ENCODE peak calls at places on chromosomes 5 and 9, in ten cellular contexts. P is psoas muscle; D is PC-3; T is AG09309; M is choroid plexus epithelial cell; L is mucosa of descending colon; E is hepatocyte; Q is CD8-positive, alpha-beta T cell; F is tibial artery; A is endodermal cell. N is an unnamed sample.

GRCh38 chr5:68494771-68495170 is 279.2 kb downstream of the PIK3R1 start:
- DNase-seq in T (no peak), E (no peak), P (no peak), D (no peak), L (no peak), Q (no peak), A (no peak), M (peak), F (no peak), N (no peak)

GRCh38 chr9:121823451-121824169 is 172.2 kb downstream of the DAB2IP start:
- DNase-seq in M (no peak), A (peak), L (no peak), E (no peak), D (no peak), P (no peak), F (no peak), T (no peak), Q (no peak), N (no peak)

GRCh38 chr9:129513856-129514496 is 106.9 kb downstream of the C9orf50 start:
- DNase-seq in Q (no peak), L (no peak), T (no peak), M (no peak), E (no peak), D (no peak), F (no peak), A (no peak), P (no peak), N (no peak)

GRCh38 chr9:134644715-134645606 is 3.4 kb downstream of the COL5A1 start:
- DNase-seq in E (peak), L (peak), Q (no peak), F (peak), A (no peak), T (peak), P (peak), M (peak), D (peak), N (peak)

GRCh38 chr5:151739939-151740335 is 18.5 kb downstream of the ATOX1 start:
- DNase-seq in F (no peak), P (no peak), A (no peak), M (peak), T (peak), Q (no peak), D (peak), L (no peak), E (no peak), N (peak)

GRCh38 chr5:146832985-146833732 is 45.4 kb downstream of the PPP2R2B start:
- DNase-seq in M (no peak), P (no peak), T (no peak), L (no peak), F (no peak), D (no peak), E (peak), A (no peak), Q (no peak), N (no peak)

GRCh38 chr9:37679649-37680402 is 29.1 kb downstream of the FRMPD1 start:
- DNase-seq in L (no peak), D (no peak), M (no peak), P (no peak), T (no peak), F (no peak), A (no peak), Q (no peak), E (no peak), N (no peak)

GRCh38 chr5:82211855-82212572 is 66.1 kb downstream of the RPS23 start:
- DNase-seq in E (no peak), P (no peak), F (no peak), A (no peak), M (no peak), L (no peak), D (no peak), T (no peak), Q (no peak), N (no peak)

GRCh38 chr9:38233343-38233742 is 159.2 kb upstream of the ALDH1B1 start:
- DNase-seq in E (no peak), A (no peak), L (no peak), P (no peak), M (no peak), F (no peak), T (no peak), D (no peak), Q (no peak), N (no peak)

GRCh38 chr5:108760512-108760911 is 12.8 kb downstream of the FER start:
- DNase-seq in Q (no peak), F (no peak), P (no peak), T (no peak), E (no peak), L (no peak), A (no peak), D (no peak), M (no peak), N (no peak)

GRCh38 chr9:129714393-129715051 is 38.3 kb downstream of the PTGES start:
- DNase-seq in P (no peak), A (no peak), E (peak), L (no peak), M (no peak), F (no peak), T (no peak), D (no peak), Q (no peak), N (no peak)

GRCh38 chr5:39906146-39906545 is 481.4 kb upstream of the DAB2 start:
- DNase-seq in P (no peak), L (no peak), E (no peak), M (peak), D (peak), F (no peak), A (no peak), T (no peak), Q (no peak), N (peak)

GRCh38 chr9:136485049-136485647 is 2.3 kb upstream of the SEC16A start:
- DNase-seq in M (peak), D (peak), A (peak), F (peak), Q (peak), P (peak), L (peak), E (peak), T (no peak), N (peak)

GRCh38 chr9:8659121-8659520 is 859.5 kb upstream of the DMAC1 start:
- DNase-seq in D (no peak), Q (no peak), T (no peak), A (no peak), E (no peak), L (no peak), P (no peak), M (no peak), F (no peak), N (no peak)

GRCh38 chr9:16191691-16192402 is 639.0 kb downstream of the CCDC171 start:
- DNase-seq in A (peak), T (peak), Q (peak), E (peak), P (peak), L (peak), F (peak), M (peak), D (peak), N (peak)

GRCh38 chr9:112169368-112169767 is 5.7 kb downstream of the SUSD1 start:
- DNase-seq in A (no peak), F (no peak), M (no peak), P (no peak), D (peak), Q (no peak), E (peak), T (no peak), L (peak), N (no peak)

GRCh38 chr9:108671156-108671555 is 184.6 kb downstream of the ACTL7B start:
- DNase-seq in Q (no peak), M (peak), T (no peak), E (no peak), D (peak), P (no peak), A (peak), F (no peak), L (no peak), N (peak)

GRCh38 chr9:128891354-128892222 is 9.7 kb downstream of the LRRC8A start:
- DNase-seq in F (no peak), T (no peak), Q (no peak), P (no peak), D (no peak), L (no peak), A (peak), E (no peak), M (no peak), N (no peak)

GRCh38 chr5:56269216-56269927 is 36.2 kb upstream of the ANKRD55 start:
- DNase-seq in A (peak), D (peak), E (peak), F (no peak), M (peak), L (no peak), P (no peak), T (no peak), Q (no peak), N (peak)

GRCh38 chr5:160685219-160685618 is 166.8 kb downstream of the ATP10B start:
- DNase-seq in Q (no peak), E (peak), A (no peak), D (no peak), P (no peak), F (no peak), L (peak), T (no peak), M (no peak), N (no peak)

GRCh38 chr9:95772320-95773060 is 103.0 kb upstream of the ERCC6L2 start:
- DNase-seq in A (peak), E (peak), L (peak), Q (no peak), T (peak), P (no peak), F (peak), D (peak), M (peak), N (peak)

GRCh38 chr5:81748556-81748955 is 2.3 kb downstream of the SSBP2 start:
- DNase-seq in T (no peak), M (peak), Q (no peak), A (no peak), D (no peak), P (no peak), F (no peak), E (no peak), L (no peak), N (no peak)

GRCh38 chr5:61969347-61969746 is 336.7 kb upstream of the KIF2A start:
- DNase-seq in Q (no peak), A (no peak), P (no peak), L (no peak), F (no peak), M (no peak), T (no peak), E (no peak), D (peak), N (peak)

GRCh38 chr9:130430232-130430631 is 14.5 kb upstream of the ASS1 start:
- DNase-seq in F (no peak), T (no peak), L (no peak), Q (no peak), A (no peak), P (peak), D (no peak), M (no peak), E (no peak), N (no peak)

GRCh38 chr5:10702911-10703491 is 58.0 kb downstream of the DAP start:
- DNase-seq in D (peak), E (peak), A (no peak), L (no peak), Q (no peak), T (no peak), P (no peak), M (peak), F (no peak), N (peak)

GRCh38 chr5:144405986-144406385 is 235.3 kb downstream of the KCTD16 start:
- DNase-seq in Q (no peak), T (no peak), D (no peak), P (no peak), L (no peak), M (no peak), A (no peak), E (no peak), F (no peak), N (no peak)

GRCh38 chr5:15604986-15605385 is 105.0 kb downstream of the FBXL7 start:
- DNase-seq in A (no peak), E (no peak), P (no peak), T (no peak), M (peak), L (no peak), Q (no peak), D (no peak), F (no peak), N (no peak)

GRCh38 chr9:91033802-91034201 is 232.2 kb downstream of the SYK start:
- DNase-seq in D (peak), L (peak), F (no peak), T (no peak), M (no peak), P (no peak), Q (peak), E (no peak), A (peak), N (no peak)
- TF ChIP-seq CTCF in D (peak), L (peak), F (no peak), T (peak), M (peak), P (peak), Q (peak), E (peak), A (peak), N (peak)

DNA sequence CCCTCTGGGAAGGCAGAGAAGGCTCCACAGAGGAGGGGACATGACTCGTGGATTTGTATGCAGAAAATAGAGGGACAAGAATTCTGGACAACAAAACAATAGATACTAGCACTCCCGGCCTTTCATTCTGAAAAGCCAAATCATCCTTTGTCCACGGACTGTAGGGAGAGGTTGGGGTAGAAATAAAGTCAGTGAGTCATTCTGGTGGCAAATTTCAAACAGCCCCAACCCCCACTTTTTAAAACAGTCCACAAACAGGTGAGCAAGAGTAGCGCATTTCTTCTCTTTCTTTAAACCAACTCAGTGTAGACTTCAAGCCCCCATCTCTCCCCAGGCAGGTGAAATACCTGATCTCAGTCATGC is 56.1 kb downstream of the PTPDC1 start:
- DNase-seq in F (no peak), Q (no peak), L (no peak), D (peak), T (no peak), M (no peak), P (no peak), A (no peak), E (no peak), N (no peak)
- H3K4me3 ChIP-seq in F (peak), Q (no peak), L (no peak), D (peak), T (no peak), M (no peak), P (peak), A (no peak), E (no peak), N (no peak)

DNA sequence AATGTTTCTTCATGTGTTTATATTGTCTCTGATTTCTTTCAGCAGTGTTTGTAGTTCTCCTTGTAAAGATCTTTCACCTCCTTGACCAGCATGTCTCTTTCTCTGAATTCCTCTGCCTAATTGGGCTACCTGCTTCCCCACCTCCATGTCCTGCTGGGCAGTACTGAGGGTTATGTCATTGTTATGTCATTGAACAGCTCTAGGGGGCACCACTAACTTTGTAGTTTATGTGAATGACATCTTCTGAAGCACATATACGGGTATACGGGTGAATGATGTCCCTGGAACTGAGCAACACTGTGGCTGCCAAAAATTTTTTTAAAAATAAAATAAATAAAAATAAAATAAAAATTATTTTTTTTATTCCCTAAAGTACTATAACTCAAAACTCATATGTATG is 16.9 kb upstream of the SNCAIP start:
- DNase-seq in D (peak), P (no peak), A (peak), M (no peak), L (peak), T (no peak), Q (no peak), E (no peak), F (no peak), N (no peak)
- TF ChIP-seq CTCF in D (peak), P (no peak), A (peak), M (peak), L (no peak), T (peak), Q (no peak), E (no peak), F (peak), N (peak)

GRCh38 chr9:73154760-73155159 is 3.1 kb downstream of the ANXA1 start:
- DNase-seq in M (no peak), P (no peak), Q (no peak), A (no peak), T (no peak), F (no peak), L (no peak), E (no peak), D (peak), N (no peak)
- H3K4me3 ChIP-seq in M (peak), P (peak), Q (peak), A (no peak), T (peak), F (peak), L (no peak), E (no peak), D (peak), N (peak)

DNA sequence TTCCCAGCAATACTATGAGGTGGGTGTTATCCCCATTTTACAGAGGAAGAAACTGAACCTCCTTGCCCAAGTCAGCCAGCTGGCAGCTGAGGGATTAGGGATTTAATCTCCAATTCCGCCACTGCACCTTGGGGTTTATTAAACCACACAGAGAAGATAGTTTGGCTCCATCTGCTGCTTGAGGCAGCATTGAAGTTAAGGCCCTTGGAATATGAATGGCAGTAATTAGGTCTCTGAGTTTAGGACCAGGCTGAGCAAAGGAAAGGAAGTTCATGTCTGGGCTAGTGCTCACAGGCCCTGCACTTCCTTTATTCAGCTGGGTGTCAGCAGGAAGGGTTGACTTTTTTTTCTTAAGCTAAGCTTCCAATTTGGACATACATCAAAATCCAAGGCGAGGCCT is 86.9 kb upstream of the GDNF start:
- DNase-seq in Q (no peak), E (no peak), T (peak), F (no peak), P (no peak), M (peak), A (no peak), L (no peak), D (peak), N (peak)
- TF ChIP-seq CTCF in Q (no peak), E (no peak), T (peak), F (no peak), P (no peak), M (peak), A (no peak), L (no peak), D (peak), N (no peak)

GRCh38 chr5:132820162-132820754 is 7.2 kb downstream of the SOWAHA start:
- DNase-seq in Q (peak), M (peak), E (peak), F (peak), T (peak), P (peak), A (peak), L (peak), D (peak), N (peak)

GRCh38 chr5:132816554-132816953 is 3.5 kb downstream of the SOWAHA start:
- DNase-seq in F (no peak), P (no peak), E (no peak), T (no peak), D (no peak), A (no peak), Q (no peak), M (peak), L (no peak), N (peak)

GRCh38 chr5:132821350-132821749 is 8.2 kb downstream of the SOWAHA start:
- DNase-seq in T (no peak), E (no peak), M (no peak), Q (no peak), D (no peak), L (no peak), F (no peak), A (no peak), P (no peak), N (no peak)

GRCh38 chr5:132821791-132822190 is 8.7 kb downstream of the SHROOM1 start:
- DNase-seq in Q (no peak), F (no peak), P (no peak), T (no peak), E (peak), M (no peak), A (no peak), D (no peak), L (no peak), N (peak)

GRCh38 chr5:132819468-132819867 is 6.4 kb downstream of the SOWAHA start:
- DNase-seq in E (no peak), Q (no peak), P (no peak), F (no peak), D (no peak), T (no peak), A (no peak), L (peak), M (no peak), N (no peak)
- H3K4me3 ChIP-seq in E (no peak), Q (peak), P (no peak), F (no peak), D (no peak), T (no peak), A (no peak), L (no peak), M (peak), N (no peak)

DNA sequence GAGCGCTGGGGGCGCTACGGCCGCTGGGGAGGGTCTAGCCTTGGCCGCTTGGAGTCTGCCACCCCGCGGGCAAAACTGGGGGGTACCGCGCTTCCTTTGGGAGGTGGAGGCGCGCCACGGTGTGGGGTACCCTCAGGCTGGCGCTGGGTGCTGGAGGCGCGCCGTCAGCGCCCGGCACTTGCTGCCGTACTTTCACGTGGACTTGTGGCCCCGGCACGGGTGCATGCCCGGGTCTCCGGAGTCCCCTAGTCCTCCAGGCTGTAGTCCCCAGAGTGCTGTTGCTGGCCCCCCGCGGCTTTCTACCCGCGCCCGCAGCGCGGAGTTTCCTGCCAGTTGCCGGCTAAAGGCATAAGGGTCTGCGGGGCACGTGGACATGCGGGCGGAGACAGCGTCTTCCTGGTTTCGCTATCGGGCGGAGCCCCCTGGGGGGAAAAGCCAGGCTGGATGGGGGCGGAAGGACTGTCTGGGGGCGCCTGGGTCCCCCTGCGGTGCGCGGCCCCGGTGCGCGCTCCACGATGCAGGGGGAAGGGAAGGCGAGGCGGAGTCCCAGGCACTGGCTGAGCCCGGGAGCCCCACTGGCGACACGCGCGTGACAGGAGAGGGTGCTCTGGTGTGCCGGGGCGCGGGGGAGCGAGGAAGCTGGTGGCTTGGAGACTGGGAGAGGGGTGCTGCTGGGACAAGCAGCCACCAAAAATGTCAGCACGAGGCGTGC is 666 bp downstream of the PPARGC1B start:
- DNase-seq in A (peak), D (peak), E (peak), F (peak), T (no peak), P (peak), Q (peak), L (peak), M (peak), N (peak)
- TF ChIP-seq CTCF in A (peak), D (peak), E (no peak), F (no peak), T (no peak), P (no peak), Q (no peak), L (no peak), M (no peak), N (no peak)

N was measured in fibroblast of villous mesenchyme.